ENCODE peak calls at places on chromosomes 1 and 21, in eight cellular contexts. C, M, V, P, S, B, Y and Q are unnamed samples. For H3K9me3, the result is how much of the 10 kb centered on the place peaks cover.

GRCh38 chr1:13682443-13682842 is 17.5 kb upstream of the PRDM2 start:
- DNase-seq in C (no peak), M (no peak), V (no peak), P (no peak), S (no peak), B (no peak), Y (no peak), Q (no peak)

GRCh38 chr1:200333329-200333728 is 76.5 kb downstream of the ZNF281 start:
- DNase-seq in C (no peak), M (no peak), V (no peak), P (no peak), S (no peak), B (no peak), Y (no peak), Q (no peak)

GRCh38 chr1:11979453-11979817 is 809 bp upstream of the MFN2 start:
- DNase-seq in C (peak), M (no peak), V (no peak), P (no peak), S (no peak), B (peak), Y (peak), Q (no peak)

GRCh38 chr1:7592120-7592798 is 178.8 kb upstream of the VAMP3 start:
- DNase-seq in C (peak), M (peak), V (no peak), P (no peak), S (no peak), B (no peak), Y (no peak), Q (no peak)

GRCh38 chr1:116855220-116855619 is 54.5 kb upstream of the PTGFRN start:
- DNase-seq in C (no peak), M (peak), V (no peak), P (no peak), S (no peak), B (no peak), Y (no peak), Q (no peak)

GRCh38 chr1:107534632-107535031 is 393.8 kb downstream of the NTNG1 start:
- DNase-seq in C (no peak), M (no peak), V (no peak), P (no peak), S (no peak), B (no peak), Y (no peak), Q (no peak)

GRCh38 chr21:37742532-37742931 is 173.7 kb downstream of the KCNJ6 start:
- DNase-seq in C (no peak), M (no peak), V (no peak), P (no peak), S (no peak), B (no peak), Y (no peak), Q (no peak)

GRCh38 chr21:17003221-17003620 is 509.6 kb upstream of the CXADR start:
- DNase-seq in C (no peak), M (no peak), V (peak), P (no peak), S (no peak), B (no peak), Y (no peak), Q (peak)

GRCh38 chr21:16587141-16587570 is 857.4 kb downstream of the USP25 start:
- DNase-seq in C (peak), M (no peak), V (peak), P (peak), S (no peak), B (peak), Y (no peak), Q (no peak)

GRCh38 chr1:206114692-206115430 is 2.3 kb downstream of the AVPR1B start:
- DNase-seq in C (no peak), M (no peak), V (no peak), P (no peak), S (no peak), B (no peak), Y (no peak), Q (no peak)

GRCh38 chr1:46489638-46490602 is at the start of gene DMBX1:
- DNase-seq in C (no peak), M (no peak), V (no peak), P (no peak), S (peak), B (no peak), Y (no peak), Q (peak)

GRCh38 chr1:180489313-180489712 is 13.1 kb downstream of the ACBD6 start:
- DNase-seq in C (no peak), M (no peak), V (no peak), P (no peak), S (no peak), B (no peak), Y (no peak), Q (no peak)

GRCh38 chr1:69846267-69846666 is 278.5 kb downstream of the LRRC7 start:
- DNase-seq in C (no peak), M (no peak), V (no peak), P (no peak), S (no peak), B (no peak), Y (no peak), Q (no peak)

GRCh38 chr1:192225713-192226112 is 67.5 kb downstream of the RGS18 start:
- DNase-seq in C (no peak), M (no peak), V (peak), P (no peak), S (no peak), B (no peak), Y (no peak), Q (no peak)

GRCh38 chr1:192879416-192879815 is 70.6 kb downstream of the RGS2 start:
- DNase-seq in C (no peak), M (no peak), V (no peak), P (no peak), S (no peak), B (no peak), Y (no peak), Q (no peak)

GRCh38 chr1:56872597-56872996 is 18.0 kb downstream of the C8A start:
- DNase-seq in C (no peak), M (no peak), V (no peak), P (no peak), S (no peak), B (no peak), Y (no peak), Q (no peak)

GRCh38 chr21:17454315-17455027 is 58.4 kb upstream of the CXADR start:
- DNase-seq in C (no peak), M (no peak), V (peak), P (peak), S (no peak), B (peak), Y (no peak), Q (peak)

DNA sequence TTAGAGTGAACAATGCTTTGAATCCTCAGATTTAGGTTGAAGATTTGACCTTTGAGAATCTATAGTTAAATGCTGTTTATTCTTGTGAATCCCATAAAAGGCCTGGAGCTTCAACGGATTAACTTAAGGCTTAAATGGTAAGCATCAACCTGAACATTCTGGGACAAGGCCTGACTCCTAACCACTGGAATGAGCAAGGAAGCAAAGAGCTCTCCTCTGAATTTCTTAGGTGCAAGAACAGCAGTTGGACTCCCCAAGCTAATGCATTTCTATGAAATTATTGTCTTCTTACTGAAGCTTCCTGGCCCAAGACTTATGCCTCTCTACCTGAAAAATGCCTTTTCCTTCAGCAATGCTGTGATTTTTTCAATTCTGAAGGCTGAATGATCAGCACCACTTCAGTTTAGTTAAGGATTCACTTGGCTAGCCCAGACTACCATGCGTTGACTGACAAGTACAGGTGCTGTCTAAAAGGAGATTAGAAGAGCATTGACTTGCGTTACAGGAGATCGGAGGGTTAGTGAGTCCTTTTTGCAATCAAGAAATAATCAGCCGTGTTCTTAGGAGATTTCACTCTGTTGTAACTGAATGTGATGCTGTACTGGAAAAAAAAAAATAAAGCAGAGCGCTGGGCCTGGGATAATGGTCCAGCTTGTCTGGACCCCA is 178.5 kb downstream of the ZC3H11B start:
- DNase-seq in C (no peak), M (no peak), V (no peak), P (no peak), S (no peak), B (no peak), Y (no peak), Q (no peak)
- H3K9me3 ChIP-seq in C (under half), M (under half), V (under half), P (under half), S (under half), B (under half), Y (under half), Q (under half)

DNA sequence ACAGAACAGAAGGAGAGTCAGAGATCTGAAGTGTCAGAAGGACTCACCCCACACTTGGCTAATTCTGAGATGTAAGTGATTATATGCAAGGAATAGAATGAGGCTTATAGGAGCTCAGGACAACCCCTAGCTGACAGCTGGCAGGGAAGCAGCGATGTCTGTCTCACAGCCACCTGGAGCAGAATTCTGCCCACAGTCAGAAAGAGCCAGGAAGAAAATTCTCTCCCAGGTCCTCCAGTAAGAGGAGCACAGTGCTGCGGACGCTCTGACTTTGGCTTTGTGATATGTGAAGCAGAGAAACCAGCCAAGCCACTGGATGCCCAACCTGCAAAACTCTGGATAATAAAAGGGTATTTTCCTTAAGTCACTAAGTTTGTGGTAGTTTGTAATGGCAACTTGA is 388.4 kb downstream of the PCP4 start:
- DNase-seq in C (no peak), M (no peak), V (no peak), P (no peak), S (no peak), B (no peak), Y (no peak), Q (no peak)
- H3K9me3 ChIP-seq in C (under half), M (under half), V (under half), P (under half), S (under half), B (under half), Y (under half), Q (under half)

GRCh38 chr1:238832106-238832505 is 554.3 kb upstream of the CHRM3 start:
- DNase-seq in C (no peak), M (no peak), V (no peak), P (no peak), S (no peak), B (no peak), Y (no peak), Q (no peak)
- H3K9me3 ChIP-seq in C (under half), M (under half), V (under half), P (under half), S (under half), B (under half), Y (under half), Q (under half)

GRCh38 chr21:7933923-7934322 is 2587.5 kb upstream of the TPTE start:
- DNase-seq in C (no peak), M (no peak), V (no peak), P (no peak), S (no peak), B (no peak), Y (no peak), Q (no peak)
- H3K9me3 ChIP-seq in C (half or more), M (half or more), V (half or more), P (under half), S (under half), B (under half), Y (half or more), Q (under half)

GRCh38 chr21:18549214-18549905 is 145.8 kb upstream of the TMPRSS15 start:
- DNase-seq in C (no peak), M (no peak), V (no peak), P (no peak), S (no peak), B (no peak), Y (no peak), Q (no peak)
- H3K9me3 ChIP-seq in C (under half), M (under half), V (under half), P (under half), S (under half), B (under half), Y (under half), Q (under half)

DNA sequence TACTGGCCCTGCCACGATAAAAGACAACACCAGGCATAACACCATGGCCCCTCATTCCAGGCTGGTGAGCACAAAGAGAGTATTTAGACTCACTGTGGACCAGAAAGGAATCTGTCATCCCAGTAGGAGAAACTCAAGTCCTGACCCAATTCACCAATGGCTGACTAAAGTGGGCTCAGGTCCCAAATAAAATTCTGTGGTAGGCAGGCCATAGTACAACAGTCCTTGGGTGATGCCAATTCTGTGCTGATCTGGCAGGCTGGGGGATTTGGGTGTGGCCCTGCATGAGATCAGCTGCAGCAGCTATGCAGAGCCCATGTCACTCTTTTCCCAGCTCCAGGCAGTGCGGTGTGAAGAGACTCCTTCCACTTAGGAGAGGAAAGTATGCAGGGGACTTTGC is 245.1 kb downstream of the LBR start:
- DNase-seq in C (no peak), M (no peak), V (no peak), P (no peak), S (no peak), B (no peak), Y (no peak), Q (no peak)
- H3K9me3 ChIP-seq in C (under half), M (under half), V (under half), P (under half), S (under half), B (under half), Y (under half), Q (under half)

DNA sequence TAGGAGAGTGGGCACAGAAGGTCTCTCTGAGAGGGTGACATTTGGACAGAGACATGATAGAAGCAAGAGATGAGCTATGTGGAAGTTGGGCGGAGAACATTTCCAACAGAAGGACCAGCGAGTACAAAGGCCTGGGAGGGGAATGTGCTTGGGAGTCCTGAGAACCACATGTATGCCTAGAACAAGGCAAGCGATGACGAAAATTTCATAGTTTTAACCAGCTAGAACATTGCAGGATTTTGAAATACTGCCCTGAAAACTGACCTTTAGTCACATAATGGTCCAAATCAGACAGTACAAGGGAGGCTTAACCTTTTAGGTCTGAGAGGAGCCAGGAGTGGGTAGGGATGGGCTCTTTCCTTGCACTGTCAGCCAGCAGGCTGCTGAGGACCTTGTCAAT is 68.0 kb downstream of the MRPS6 start:
- DNase-seq in C (no peak), M (no peak), V (no peak), P (no peak), S (no peak), B (no peak), Y (no peak), Q (no peak)
- H3K9me3 ChIP-seq in C (under half), M (under half), V (under half), P (under half), S (under half), B (under half), Y (under half), Q (under half)

DNA sequence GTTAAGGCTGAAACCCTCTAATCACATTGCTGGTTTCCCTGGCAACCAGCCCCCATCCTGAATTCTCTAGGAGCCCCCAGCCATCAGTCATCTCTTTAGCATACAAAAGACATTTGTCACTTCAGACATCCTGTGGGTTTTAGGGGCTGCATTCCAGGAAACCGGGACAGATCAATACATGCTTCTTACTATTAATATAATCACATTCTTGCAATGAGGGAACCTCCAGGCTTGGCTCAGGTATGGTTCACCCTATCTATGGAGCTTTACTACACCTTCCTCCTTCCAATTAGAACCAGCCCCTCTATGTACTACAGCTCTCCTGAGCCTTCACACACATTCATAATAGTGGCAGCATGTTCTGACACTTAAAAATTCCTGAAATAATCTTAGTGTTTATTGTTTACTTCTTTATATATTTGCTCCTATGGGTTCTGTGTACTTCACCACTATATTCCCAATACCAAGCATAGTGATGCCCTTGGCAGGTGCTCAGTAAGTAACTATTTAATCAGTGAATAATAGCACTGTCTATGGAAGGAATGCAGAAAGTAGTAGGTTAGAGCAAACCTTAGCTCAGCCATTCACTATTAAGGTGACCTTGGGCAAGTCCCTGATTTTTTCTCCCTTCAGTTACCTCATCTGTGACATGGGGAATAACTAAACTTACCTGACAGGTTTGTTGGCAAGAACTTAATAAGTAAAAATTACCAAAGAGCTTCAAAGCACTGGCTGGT is 59.6 kb downstream of the ZNF678 start:
- DNase-seq in C (no peak), M (no peak), V (no peak), P (no peak), S (no peak), B (no peak), Y (no peak), Q (no peak)
- H3K9me3 ChIP-seq in C (half or more), M (under half), V (under half), P (under half), S (under half), B (under half), Y (under half), Q (under half)